ENCODE peak calls at places on chromosomes 6 and 20, in four cellular contexts. V is HAP-1; F is brain microvascular endothelial cell; T is CD4-positive, CD25-positive, alpha-beta regulatory T cell. G is an unnamed sample.
A peak's percentile ranks its signal among the peaks of the same experiment; 100 is the strongest.

GRCh38 chr6:28203201-28203600 is 21.9 kb upstream of the ZSCAN9 start:
- DNase-seq in V (peak; percentile 19), F (no peak), T (no peak), G (no peak)

GRCh38 chr6:12483712-12484111 is 193.6 kb downstream of the EDN1 start:
- DNase-seq in F (peak; percentile 88), T (no peak), V (no peak), G (no peak)

GRCh38 chr6:108737594-108738546 is 110.4 kb upstream of the ARMC2 start:
- DNase-seq in V (no peak), F (peak; percentile 99), T (no peak), G (no peak)

GRCh38 chr6:119147101-119148053 is 68.9 kb upstream of the FAM184A start:
- DNase-seq in V (no peak), F (peak; percentile 98), T (no peak), G (no peak)

GRCh38 chr6:156590482-156590881 is 186.7 kb upstream of the ARID1B start:
- DNase-seq in F (no peak), V (no peak), T (no peak), G (no peak)

GRCh38 chr6:34147906-34148701 is 2.2 kb upstream of the GRM4 start:
- DNase-seq in V (no peak), F (no peak), T (no peak), G (no peak)

GRCh38 chr20:59007758-59008511 is 881 bp upstream of the CTSZ start:
- DNase-seq in F (no peak), T (no peak), V (no peak), G (no peak)

GRCh38 chr20:437787-438486 is 24.4 kb downstream of the TBC1D20 start:
- DNase-seq in V (no peak), T (no peak), F (no peak), G (no peak)

GRCh38 chr6:79544299-79544927 is 7.2 kb upstream of the LCA5 start:
- DNase-seq in V (no peak), F (peak; percentile 72), T (no peak), G (no peak)

GRCh38 chr6:127971945-127972391 is 71.1 kb upstream of the THEMIS start:
- DNase-seq in V (no peak), F (peak; percentile 86), T (peak; percentile 7), G (no peak)

GRCh38 chr20:64036346-64037198 is 590 bp downstream of the C20orf204 start:
- DNase-seq in F (no peak), T (no peak), V (no peak), G (no peak)

GRCh38 chr6:12009904-12010634 is 2.0 kb upstream of the HIVEP1 start:
- DNase-seq in V (no peak), F (peak; percentile 47), T (no peak), G (no peak)

GRCh38 chr6:73382462-73383113 is 12.0 kb upstream of the DDX43 start:
- DNase-seq in T (no peak), V (no peak), F (no peak), G (no peak)

GRCh38 chr6:39430968-39431523 is 108.5 kb upstream of the KCNK16 start:
- DNase-seq in F (no peak), T (no peak), V (peak; percentile 21), G (no peak)

GRCh38 chr6:31042801-31043200 is 32.5 kb downstream of the MUC22 start:
- DNase-seq in T (no peak), V (peak; percentile 68), F (peak; percentile 44), G (no peak)

GRCh38 chr20:46568570-46569129 is 18.2 kb upstream of the OCSTAMP start:
- DNase-seq in T (no peak), V (peak; percentile 50), F (peak; percentile 61), G (no peak)

GRCh38 chr6:13194852-13195251 is 133.5 kb downstream of the TBC1D7 start:
- DNase-seq in T (no peak), V (peak; percentile 49), F (peak; percentile 58), G (peak; percentile 8)

GRCh38 chr6:158150701-158151100 is 17.4 kb downstream of the SERAC1 start:
- DNase-seq in F (peak; percentile 80), T (no peak), V (no peak), G (no peak)

GRCh38 chr20:55333798-55334197 is 671.5 kb downstream of the CBLN4 start:
- DNase-seq in F (no peak), V (no peak), T (no peak), G (no peak)

GRCh38 chr6:25490018-25490865 is 161.8 kb upstream of the SCGN start:
- DNase-seq in T (peak; percentile 31), F (peak; percentile 68), V (peak; percentile 79), G (peak; percentile 48)

GRCh38 chr6:135170849-135171248 is 10.3 kb upstream of the MYB start:
- DNase-seq in V (no peak), F (no peak), T (no peak), G (no peak)

GRCh38 chr6:142746524-142746923 is 198.5 kb downstream of the HIVEP2 start:
- DNase-seq in F (no peak), V (peak; percentile 21), T (peak; percentile 8), G (no peak)

G was measured in CMK.